ENCODE peak calls at places on chromosomes 11 and 22, in five cellular contexts. W is NB4, M is progenitor cell of endocrine pancreas, B is HFFc6, A is B cell. P is an unnamed sample.

GRCh38 chr11:17383466-17383865 is 5.0 kb downstream of the KCNJ11 start:
- DNase-seq in W (no peak), M (no peak), B (peak; percentile 32), A (no peak), P (no peak)

GRCh38 chr22:36439481-36440271 is 41.8 kb downstream of the TXN2 start:
- DNase-seq in W (peak; percentile 64), M (no peak), B (peak; percentile 79), A (no peak), P (no peak)

GRCh38 chr11:128733440-128734115 is 39.7 kb downstream of the FLI1 start:
- DNase-seq in W (peak; percentile 64), M (no peak), B (peak; percentile 47), A (no peak), P (no peak)

GRCh38 chr22:49935561-49935960 is 17.1 kb downstream of the CRELD2 start:
- DNase-seq in W (peak; percentile 36), M (no peak), B (no peak), A (peak; percentile 79), P (no peak)

GRCh38 chr11:106568632-106569031 is 449.6 kb downstream of the GUCY1A2 start:
- DNase-seq in W (no peak), M (no peak), B (no peak), A (no peak), P (no peak)

GRCh38 chr22:49603016-49603415 is 224.7 kb downstream of the BRD1 start:
- DNase-seq in W (no peak), M (no peak), B (no peak), A (no peak), P (no peak)

GRCh38 chr11:30225642-30226041 is 5.2 kb upstream of the FSHB start:
- DNase-seq in W (no peak), M (no peak), B (no peak), A (no peak), P (no peak)

GRCh38 chr11:1382831-1383607 is 6.7 kb upstream of the BRSK2 start:
- DNase-seq in W (peak; percentile 60), M (peak; percentile 43), B (peak; percentile 49), A (peak; percentile 94), P (peak; percentile 68)

GRCh38 chr22:49028111-49028510 is 799.6 kb downstream of the BRD1 start:
- DNase-seq in W (no peak), M (no peak), B (no peak), A (no peak), P (no peak)

GRCh38 chr11:14578551-14578956 is 58.4 kb upstream of the PSMA1 start:
- DNase-seq in W (peak; percentile 91), M (no peak), B (no peak), A (peak; percentile 50), P (peak; percentile 45)

GRCh38 chr11:134846776-134847722 is 435.0 kb upstream of the B3GAT1 start:
- DNase-seq in W (no peak), M (no peak), B (no peak), A (no peak), P (no peak)

GRCh38 chr22:23750744-23751440 is at the start of gene ZNF70:
- DNase-seq in W (peak; percentile 88), M (peak; percentile 86), B (peak; percentile 37), A (peak; percentile 96), P (peak; percentile 86)

DNA sequence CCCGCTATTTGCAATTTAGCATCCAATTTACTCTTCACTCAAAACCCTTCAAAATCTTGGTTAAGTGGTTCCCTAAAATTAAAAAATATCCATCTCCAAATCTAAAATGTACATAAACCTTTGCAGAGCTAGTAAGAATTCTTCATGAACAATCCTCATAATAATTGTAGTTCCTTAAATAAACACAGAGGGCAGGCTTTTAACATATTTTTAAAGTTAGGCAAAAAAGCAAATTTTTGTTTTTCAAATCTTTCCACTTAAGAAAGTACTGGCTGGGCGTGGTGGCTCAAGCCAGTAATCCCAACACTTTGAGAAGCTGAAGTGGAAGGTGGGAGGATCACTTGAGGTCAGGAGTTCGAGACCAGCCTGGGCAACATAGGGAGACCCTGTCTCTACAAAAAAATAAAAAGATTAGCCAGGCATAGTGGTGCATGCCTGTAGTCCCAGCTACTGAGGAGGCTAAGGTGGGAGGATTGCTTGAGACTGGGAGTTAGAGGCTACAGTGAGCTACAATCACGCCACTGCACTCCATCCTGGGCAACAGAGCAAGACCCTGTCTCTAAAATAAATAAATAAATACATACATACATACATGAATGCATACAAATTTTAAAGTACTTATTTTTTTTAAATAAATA is 25.1 kb upstream of the PLAAT3 start:
- DNase-seq in W (peak; percentile 29), M (no peak), B (peak; percentile 46), A (no peak), P (no peak)
- TF ChIP-seq CTCF in W (no peak), M (peak; percentile 58), B (peak; percentile 74), A (peak; percentile 72), P (peak; percentile 74)

DNA sequence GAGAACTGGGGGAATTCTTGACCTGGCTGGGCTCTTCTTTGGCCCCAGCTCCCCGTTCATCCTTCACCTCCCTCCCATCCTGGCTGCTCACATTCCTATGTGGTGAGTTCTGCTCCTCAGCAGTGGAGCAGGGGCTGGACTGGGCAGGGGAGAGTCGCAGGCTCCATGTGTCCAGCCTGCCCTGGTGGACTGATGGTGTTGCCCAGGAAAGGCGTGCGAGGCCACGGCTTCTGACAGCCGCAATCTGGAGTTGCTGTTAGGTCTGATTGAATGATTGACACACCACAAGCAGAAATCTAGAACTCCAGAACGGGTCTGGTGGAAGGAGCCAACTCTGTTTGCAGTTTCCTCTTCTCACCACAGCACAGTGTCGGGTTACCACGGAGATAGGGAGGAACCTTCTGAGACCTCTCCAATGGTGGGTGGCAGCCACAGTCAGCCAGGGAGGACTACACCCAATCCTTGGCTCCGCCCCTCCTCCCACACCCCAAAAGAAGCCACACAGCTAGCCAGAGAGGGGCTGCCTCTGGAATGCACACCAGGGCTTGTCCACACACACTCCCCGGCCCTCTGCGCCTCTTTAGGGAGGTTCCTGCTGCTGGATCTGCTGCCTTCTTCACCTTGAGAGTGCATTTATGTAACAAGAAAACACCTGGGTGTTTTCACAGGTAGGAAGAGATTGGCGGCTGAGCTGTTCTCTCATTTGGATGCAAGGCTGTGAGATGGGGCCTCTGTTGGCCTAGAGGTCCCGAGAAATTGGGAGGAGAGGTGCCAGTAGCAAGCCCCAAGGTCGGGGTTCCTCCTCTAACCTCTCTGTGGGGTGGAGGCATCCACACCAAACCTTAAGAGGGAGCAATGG is 56.4 kb upstream of the CD44 start:
- DNase-seq in W (peak; percentile 93), M (no peak), B (peak; percentile 85), A (peak; percentile 62), P (peak; percentile 69)
- TF ChIP-seq CTCF in W (no peak), M (no peak), B (peak; percentile 6), A (no peak), P (no peak)

GRCh38 chr11:102869354-102869753 is 5.4 kb downstream of the MMP12 start:
- DNase-seq in W (no peak), M (no peak), B (no peak), A (no peak), P (no peak)
- TF ChIP-seq CTCF in W (no peak), M (no peak), B (no peak), A (no peak), P (no peak)

DNA sequence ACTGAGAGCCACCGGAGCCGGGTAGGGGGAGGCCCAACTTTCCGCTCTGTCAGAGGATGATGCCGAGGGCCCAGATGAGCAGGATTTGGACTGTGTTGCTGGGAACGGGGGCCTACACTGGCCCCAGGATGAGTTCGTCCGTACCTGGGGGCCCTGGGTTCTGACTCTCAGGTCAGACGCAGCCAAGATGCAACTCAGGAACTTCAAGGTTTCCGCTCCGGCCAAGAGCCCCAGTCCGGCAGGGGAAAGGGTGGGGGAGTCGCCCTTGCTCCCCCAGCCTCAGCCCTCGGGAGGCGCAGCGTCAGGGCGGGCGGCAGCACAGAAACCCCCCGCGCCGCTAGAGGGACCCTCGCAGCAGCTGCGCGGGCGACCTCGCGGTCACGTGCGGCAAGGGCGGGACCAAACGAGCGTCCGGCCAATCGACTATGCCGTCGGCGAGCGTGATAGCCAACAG is 241 bp upstream of the ARL2 start:
- DNase-seq in W (peak; percentile 97), M (no peak), B (peak; percentile 80), A (peak; percentile 95), P (no peak)
- TF ChIP-seq CTCF in W (no peak), M (no peak), B (no peak), A (no peak), P (no peak)

DNA sequence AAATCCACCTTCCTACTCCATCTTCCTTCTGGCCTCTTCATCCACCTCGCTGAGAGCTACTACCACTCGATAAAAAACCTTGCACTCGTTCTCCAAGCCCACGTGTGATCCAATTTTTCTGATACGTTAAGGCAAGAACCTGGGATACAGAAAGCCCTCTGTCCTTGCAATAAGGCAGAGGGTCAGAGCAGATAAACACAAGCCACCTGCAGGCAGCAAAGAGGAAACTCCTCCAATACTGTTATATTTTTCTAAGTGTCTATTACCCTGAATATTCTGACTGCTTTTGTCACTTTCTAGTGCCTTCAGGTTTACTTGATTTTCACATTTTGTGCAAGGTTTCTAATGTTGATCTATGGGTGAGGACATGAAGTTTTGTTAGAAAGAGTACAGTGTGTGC is 26.6 kb downstream of the TRIM5 start:
- DNase-seq in W (no peak), M (no peak), B (no peak), A (no peak), P (no peak)
- TF ChIP-seq CTCF in W (no peak), M (no peak), B (peak; percentile 16), A (no peak), P (no peak)

GRCh38 chr11:20873054-20873453 is 203.7 kb downstream of the NELL1 start:
- DNase-seq in W (peak; percentile 65), M (peak; percentile 19), B (no peak), A (no peak), P (no peak)

GRCh38 chr11:20876738-20877137 is 207.4 kb downstream of the NELL1 start:
- DNase-seq in W (no peak), M (no peak), B (no peak), A (no peak), P (no peak)

GRCh38 chr11:20880094-20880493 is 210.7 kb downstream of the NELL1 start:
- DNase-seq in W (no peak), M (no peak), B (no peak), A (no peak), P (no peak)

GRCh38 chr11:20874358-20874757 is 205.0 kb downstream of the NELL1 start:
- DNase-seq in W (no peak), M (no peak), B (no peak), A (no peak), P (no peak)
- TF ChIP-seq CTCF in W (no peak), M (no peak), B (no peak), A (no peak), P (no peak)

GRCh38 chr22:22372063-22372462 is 127.5 kb downstream of the VPREB1 start:
- DNase-seq in W (no peak), M (no peak), B (no peak), A (no peak), P (no peak)

GRCh38 chr22:22366478-22366988 is 121.9 kb downstream of the VPREB1 start:
- DNase-seq in W (no peak), M (no peak), B (no peak), A (no peak), P (no peak)

GRCh38 chr22:22369962-22370265 is 125.3 kb downstream of the VPREB1 start:
- DNase-seq in W (no peak), M (no peak), B (no peak), A (no peak), P (no peak)

GRCh38 chr22:22371031-22371541 is 126.5 kb downstream of the VPREB1 start:
- DNase-seq in W (peak; percentile 13), M (no peak), B (no peak), A (no peak), P (no peak)

GRCh38 chr22:22368516-22368915 is 123.9 kb downstream of the VPREB1 start:
- DNase-seq in W (no peak), M (no peak), B (no peak), A (no peak), P (no peak)
- TF ChIP-seq CTCF in W (no peak), M (no peak), B (no peak), A (no peak), P (no peak)